ENCODE peak calls at places on chromosomes 16 and 17, in five cellular contexts. B is GM12891; A is GM12865; T is central memory CD8-positive, alpha-beta T cell; O is H7. Q is an unnamed sample.

GRCh38 chr16:2773188-2773968 is 3.7 kb downstream of the ELOB start:
- DNase-seq in A (no peak), O (no peak), B (no peak), T (no peak), Q (peak)

GRCh38 chr16:55513616-55514015 is 4.7 kb downstream of the LPCAT2 start:
- DNase-seq in A (no peak), O (no peak), T (no peak), B (no peak), Q (no peak)

GRCh38 chr17:17313350-17313991 is 10.3 kb downstream of the NT5M start:
- DNase-seq in T (peak), A (peak), B (peak), O (peak), Q (peak)

GRCh38 chr16:48182979-48183537 is 27.3 kb upstream of the ABCC12 start:
- DNase-seq in O (no peak), B (no peak), T (no peak), A (no peak), Q (no peak)

GRCh38 chr17:49575524-49576120 is at the start of gene NXPH3:
- DNase-seq in T (peak), B (peak), A (peak), O (peak), Q (peak)

GRCh38 chr17:40485851-40486512 is 15.4 kb downstream of the TNS4 start:
- DNase-seq in O (no peak), B (no peak), T (no peak), A (no peak), Q (peak)

GRCh38 chr17:9022553-9023388 is 1.5 kb downstream of the NTN1 start:
- DNase-seq in T (no peak), A (no peak), O (peak), B (no peak), Q (peak)

GRCh38 chr16:58042886-58043515 is 17.4 kb downstream of the MMP15 start:
- DNase-seq in A (no peak), B (no peak), O (no peak), T (no peak), Q (peak)

GRCh38 chr17:28724500-28725165 is 1.4 kb downstream of the TLCD1 start:
- DNase-seq in A (peak), O (no peak), T (no peak), B (no peak), Q (peak)

GRCh38 chr17:61248399-61248798 is 151.2 kb upstream of the TBX2 start:
- DNase-seq in T (no peak), B (no peak), O (no peak), A (no peak), Q (no peak)

GRCh38 chr16:88387941-88388627 is 5.3 kb downstream of the ZNF469 start:
- DNase-seq in T (no peak), B (no peak), A (no peak), O (no peak), Q (peak)

GRCh38 chr17:17710728-17711541 is 29.7 kb downstream of the RAI1 start:
- DNase-seq in A (no peak), O (peak), T (no peak), B (no peak), Q (peak)

GRCh38 chr17:66123163-66123562 is 68.8 kb downstream of the CEP112 start:
- DNase-seq in O (peak), T (no peak), B (no peak), A (no peak), Q (no peak)

GRCh38 chr17:63285566-63285965 is 160.5 kb downstream of the CYB561 start:
- DNase-seq in A (no peak), O (no peak), B (no peak), T (no peak), Q (no peak)

GRCh38 chr16:85222151-85222863 is 110.0 kb upstream of the CIBAR2 start:
- DNase-seq in O (peak), A (no peak), T (no peak), B (no peak), Q (no peak)

GRCh38 chr17:1716912-1717695 is 6.9 kb upstream of the TLCD2 start:
- DNase-seq in O (peak), A (peak), B (peak), T (peak), Q (peak)

GRCh38 chr17:21012736-21013135 is 30.1 kb downstream of the USP22 start:
- DNase-seq in B (no peak), O (peak), A (no peak), T (no peak), Q (no peak)

GRCh38 chr17:39677581-39678339 is 9.5 kb downstream of the PNMT start:
- DNase-seq in O (no peak), B (no peak), A (no peak), T (no peak), Q (peak)

GRCh38 chr17:65334391-65334790 is 197.2 kb downstream of the RGS9 start:
- DNase-seq in A (no peak), B (no peak), T (no peak), O (no peak), Q (no peak)

GRCh38 chr17:79864617-79865250 is 25.5 kb upstream of the CBX4 start:
- DNase-seq in O (peak), T (no peak), A (no peak), B (no peak), Q (peak)

GRCh38 chr17:41645371-41646063 is 21.1 kb upstream of the KRT17 start:
- DNase-seq in T (no peak), A (no peak), B (no peak), O (no peak), Q (peak)

GRCh38 chr17:74070374-74070773 is 133.1 kb upstream of the RPL38 start:
- DNase-seq in O (no peak), T (no peak), B (no peak), A (no peak), Q (no peak)

GRCh38 chr17:17417718-17418151 is 59.1 kb upstream of the MED9 start:
- DNase-seq in A (no peak), T (no peak), B (no peak), O (no peak), Q (no peak)